ENCODE peak calls at places on chromosomes 4 and X, in nine cellular contexts. E is adrenal gland; I is CD8-positive, alpha-beta T cell; D is thoracic aorta; W is IMR-90; V is colonic mucosa; K is pancreas; L is lower lobe of right lung; F is neural progenitor cell. Q is an unnamed sample. For H3K36me3, the result is how much of the 10 kb centered on the place peaks cover.

GRCh38 chr4:155578726-155579385 is 87.8 kb upstream of the GUCY1A1 start:
- DNase-seq in K (no peak), W (no peak), F (no peak), E (no peak), V (no peak), L (no peak), I (no peak), D (no peak), Q (no peak)

GRCh38 chr4:38150021-38150671 is 189.9 kb downstream of the PTTG2 start:
- DNase-seq in L (no peak), V (no peak), K (no peak), W (peak), E (no peak), F (no peak), I (no peak), D (no peak), Q (no peak)

GRCh38 chr4:146638801-146639351 is at the start of gene POU4F2:
- DNase-seq in V (no peak), W (no peak), I (no peak), F (peak), D (no peak), E (no peak), L (no peak), K (peak), Q (no peak)

GRCh38 chr4:182206916-182207315 is 36.3 kb upstream of the TENM3 start:
- DNase-seq in W (no peak), D (no peak), V (no peak), E (no peak), K (no peak), F (peak), L (no peak), I (no peak), Q (no peak)

GRCh38 chr4:173930329-173930967 is 353.0 kb downstream of the FBXO8 start:
- DNase-seq in D (no peak), V (no peak), K (no peak), L (no peak), F (no peak), I (no peak), W (no peak), E (no peak), Q (no peak)

GRCh38 chrX:108736509-108737479 is at the start of gene IRS4:
- DNase-seq in D (no peak), L (peak), F (peak), V (no peak), K (peak), I (no peak), E (peak), W (no peak), Q (peak)

GRCh38 chrX:23752740-23753435 is 9.8 kb upstream of the ACOT9 start:
- DNase-seq in I (no peak), L (no peak), K (no peak), D (no peak), F (no peak), E (no peak), W (peak), V (no peak), Q (peak)

GRCh38 chrX:69503835-69504625 is at the start of gene NALF2:
- DNase-seq in V (peak), K (peak), E (peak), L (peak), W (peak), F (peak), I (no peak), D (no peak), Q (peak)

GRCh38 chr4:169815606-169816005 is 57.9 kb upstream of the HPF1 start:
- DNase-seq in L (no peak), I (no peak), W (peak), V (no peak), D (no peak), F (no peak), K (no peak), E (no peak), Q (peak)

GRCh38 chrX:53732797-53733196 is 46.3 kb upstream of the HUWE1 start:
- DNase-seq in F (no peak), E (no peak), K (no peak), V (no peak), D (no peak), I (no peak), L (no peak), W (no peak), Q (no peak)

GRCh38 chr4:101954351-101954750 is 163.8 kb downstream of the BANK1 start:
- DNase-seq in K (no peak), D (no peak), V (no peak), L (no peak), F (peak), W (no peak), E (no peak), I (no peak), Q (no peak)

GRCh38 chrX:154043003-154043402 is 23.3 kb upstream of the IRAK1 start:
- DNase-seq in E (peak), V (no peak), K (no peak), W (peak), I (no peak), F (no peak), L (no peak), D (peak), Q (peak)

GRCh38 chr4:12555011-12555410 is 929.1 kb downstream of the RAB28 start:
- DNase-seq in F (no peak), I (no peak), E (no peak), W (no peak), V (no peak), D (no peak), L (no peak), K (no peak), Q (peak)

GRCh38 chrX:153395613-153396319 is 5.4 kb downstream of the PNMA6E start:
- DNase-seq in V (no peak), K (peak), I (no peak), E (no peak), D (no peak), L (no peak), W (no peak), F (no peak), Q (no peak)

GRCh38 chrX:130994671-130995070 is 63.5 kb upstream of the ARHGAP36 start:
- DNase-seq in E (peak), D (no peak), V (peak), K (no peak), W (peak), F (peak), I (no peak), L (no peak), Q (no peak)

GRCh38 chrX:29348288-29348687 is 761.0 kb downstream of the IL1RAPL1 start:
- DNase-seq in W (peak), E (no peak), V (no peak), L (no peak), K (no peak), F (no peak), I (no peak), D (no peak), Q (no peak)

GRCh38 chrX:39152106-39152649 is 350.9 kb downstream of the MID1IP1 start:
- DNase-seq in E (peak), D (no peak), L (peak), K (peak), I (no peak), F (peak), W (no peak), V (peak), Q (no peak)

GRCh38 chr4:3836041-3836801 is 70.0 kb downstream of the ADRA2C start:
- DNase-seq in D (no peak), E (peak), I (no peak), L (peak), K (no peak), F (peak), V (no peak), W (no peak), Q (no peak)

GRCh38 chr4:139815646-139816601 is 150.3 kb downstream of the MGST2 start:
- DNase-seq in F (peak), E (peak), D (peak), W (peak), L (no peak), I (no peak), K (no peak), V (no peak), Q (peak)

GRCh38 chr4:61194601-61195000 is 5.5 kb upstream of the ADGRL3 start:
- DNase-seq in V (no peak), D (no peak), F (no peak), E (no peak), W (no peak), K (no peak), L (no peak), I (no peak), Q (no peak)

GRCh38 chrX:41822917-41823316 is 98.9 kb downstream of the GPR82 start:
- DNase-seq in V (no peak), I (no peak), F (no peak), D (no peak), K (no peak), E (no peak), L (no peak), W (no peak), Q (no peak)

GRCh38 chr4:173891072-173891471 is 361.0 kb upstream of the HAND2 start:
- DNase-seq in F (no peak), I (no peak), K (no peak), E (no peak), L (no peak), D (no peak), W (no peak), V (no peak), Q (no peak)

GRCh38 chrX:119481218-119481875 is 13.1 kb downstream of the SLC25A5 start:
- DNase-seq in V (no peak), K (no peak), L (peak), F (no peak), E (peak), W (no peak), D (no peak), I (no peak), Q (no peak)

GRCh38 chrX:35919536-35920309 is at the start of gene CFAP47:
- DNase-seq in F (peak), E (peak), V (peak), W (no peak), I (no peak), D (no peak), K (peak), L (peak), Q (peak)
- H3K4me3 ChIP-seq in F (peak), E (peak), V (peak), W (no peak), I (no peak), D (peak), K (peak), L (peak), Q (peak)

GRCh38 chr4:153465583-153465921 is 608 bp upstream of the TMEM131L start:
- DNase-seq in I (peak), K (peak), V (peak), W (peak), E (peak), F (peak), D (peak), L (peak), Q (no peak)

GRCh38 chr4:153466637-153467153 is 535 bp downstream of the TMEM131L start:
- DNase-seq in V (no peak), L (no peak), E (no peak), W (no peak), F (peak), I (no peak), K (peak), D (no peak), Q (no peak)

GRCh38 chr4:153465145-153465544 is 1.0 kb upstream of the TMEM131L start:
- DNase-seq in F (no peak), E (no peak), W (no peak), V (no peak), I (no peak), L (no peak), K (no peak), D (no peak), Q (no peak)

GRCh38 chr4:153467154-153467896 is 1.2 kb downstream of the TMEM131L start:
- DNase-seq in W (no peak), K (peak), D (no peak), E (peak), L (peak), I (peak), F (peak), V (peak), Q (peak)

GRCh38 chr4:153465922-153466636 is at the start of gene TMEM131L:
- DNase-seq in D (no peak), W (peak), F (peak), E (peak), I (peak), K (peak), V (peak), L (peak), Q (no peak)
- TF ChIP-seq CTCF in D (no peak), W (no peak), F (peak), E (no peak), I (peak), K (no peak), V (no peak), L (peak), Q (no peak)

GRCh38 chr4:24565054-24565453 is 19.3 kb downstream of the DHX15 start:
- DNase-seq in K (no peak), E (no peak), D (no peak), I (no peak), W (no peak), F (no peak), V (no peak), L (no peak), Q (no peak)
- H3K36me3 ChIP-seq in K (under half), E (under half), D (under half), I (under half), W (under half), F (under half), V (under half), L (under half), Q (under half)

GRCh38 chrX:25005382-25006185 is 10.2 kb downstream of the ARX start:
- DNase-seq in L (no peak), I (no peak), V (no peak), W (no peak), F (peak), K (no peak), D (no peak), E (no peak), Q (no peak)
- H3K4me3 ChIP-seq in L (no peak), I (no peak), V (no peak), W (peak), F (peak), K (peak), D (peak), E (no peak), Q (no peak)

Q was measured in bronchial epithelial cell.